ENCODE peak calls at places on chromosome 1, in seven cellular contexts. B is CD8-positive, alpha-beta T cell; R is endodermal cell; P is tibial nerve; Y is NT2/D1; T is heart left ventricle; F is pancreas. S is an unnamed sample. For H3K4me1, the result is how much of the 10 kb centered on the place peaks cover.

GRCh38 chr1:106975944-106976343 is 80.5 kb upstream of the PRMT6 start:
- DNase-seq in Y (peak), T (no peak), P (no peak), B (no peak), F (no peak), R (peak), S (no peak)

GRCh38 chr1:244603498-244603897 is 49.4 kb upstream of the DESI2 start:
- DNase-seq in F (no peak), P (no peak), T (no peak), Y (no peak), R (no peak), B (no peak), S (no peak)

GRCh38 chr1:225343618-225344017 is 84.2 kb downstream of the LBR start:
- DNase-seq in R (no peak), P (no peak), T (no peak), Y (no peak), F (no peak), B (no peak), S (no peak)

GRCh38 chr1:192252776-192253175 is 64.0 kb upstream of the RGS21 start:
- DNase-seq in T (no peak), B (no peak), R (no peak), F (no peak), Y (no peak), P (no peak), S (no peak)

GRCh38 chr1:183580281-183580682 is 10.0 kb downstream of the NCF2 start:
- DNase-seq in R (peak), B (no peak), Y (no peak), P (peak), F (no peak), T (no peak), S (peak)

GRCh38 chr1:231068772-231069171 is 28.7 kb upstream of the FAM89A start:
- DNase-seq in F (no peak), Y (no peak), B (no peak), T (no peak), P (no peak), R (no peak), S (no peak)

GRCh38 chr1:167171286-167171929 is 49.3 kb upstream of the POU2F1 start:
- DNase-seq in P (no peak), Y (no peak), R (no peak), F (no peak), B (no peak), T (no peak), S (no peak)

GRCh38 chr1:22712502-22713271 is 2.0 kb downstream of the EPHB2 start:
- DNase-seq in B (no peak), F (no peak), T (no peak), Y (no peak), P (no peak), R (no peak), S (peak)

GRCh38 chr1:167166703-167167100 is 54.0 kb upstream of the POU2F1 start:
- DNase-seq in P (no peak), R (no peak), F (no peak), B (no peak), Y (no peak), T (no peak), S (no peak)

GRCh38 chr1:59595774-59596173 is 219.0 kb upstream of the HOOK1 start:
- DNase-seq in T (no peak), Y (no peak), P (no peak), B (no peak), F (no peak), R (no peak), S (no peak)

GRCh38 chr1:160400646-160401486 is 502 bp downstream of the VANGL2 start:
- DNase-seq in B (no peak), T (no peak), P (no peak), F (peak), R (peak), Y (no peak), S (no peak)

DNA sequence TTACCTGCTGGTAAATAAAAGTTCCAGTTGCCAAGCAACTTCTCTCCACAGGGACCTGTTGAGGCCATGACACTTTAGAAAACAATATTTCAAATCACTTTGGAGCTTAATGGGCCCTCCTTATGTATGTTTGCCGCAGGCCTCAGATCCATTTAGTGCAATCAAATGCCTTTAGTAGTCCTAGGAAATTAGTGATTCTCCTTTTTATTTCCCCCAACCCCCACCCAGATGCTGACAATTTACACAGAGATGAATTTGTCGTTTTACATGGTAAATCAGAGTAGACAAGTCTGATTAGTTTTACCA is 83.6 kb downstream of the CLIC4 start:
- DNase-seq in P (no peak), Y (no peak), R (no peak), B (no peak), F (no peak), T (no peak), S (no peak)
- H3K4me1 ChIP-seq in P (under half), Y (under half), R (under half), B (under half), F (under half), T (under half), S (under half)

GRCh38 chr1:36137226-36137625 is 12.1 kb downstream of the TRAPPC3 start:
- DNase-seq in T (no peak), Y (no peak), R (no peak), F (no peak), P (no peak), B (no peak), S (no peak)
- H3K4me1 ChIP-seq in T (under half), Y (under half), R (under half), F (under half), P (under half), B (under half), S (under half)

GRCh38 chr1:111199881-111200801 is at the start of gene DENND2D:
- DNase-seq in F (peak), T (no peak), P (peak), B (peak), R (no peak), Y (no peak), S (peak)

GRCh38 chr1:111199329-111199728 is 1.1 kb downstream of the DENND2D start:
- DNase-seq in R (no peak), P (no peak), Y (no peak), B (no peak), T (no peak), F (no peak), S (no peak)

GRCh38 chr1:111200802-111201161 is 336 bp upstream of the DENND2D start:
- DNase-seq in R (no peak), Y (no peak), T (no peak), P (no peak), F (no peak), B (no peak), S (no peak)

GRCh38 chr1:111197598-111198289 is 2.7 kb downstream of the DENND2D start:
- DNase-seq in B (peak), P (no peak), T (no peak), R (peak), Y (no peak), F (no peak), S (no peak)

GRCh38 chr1:111198836-111199235 is 1.6 kb downstream of the DENND2D start:
- DNase-seq in B (no peak), R (no peak), Y (no peak), T (no peak), P (no peak), F (no peak), S (no peak)
- H3K4me1 ChIP-seq in B (half or more), R (under half), Y (under half), T (under half), P (under half), F (under half), S (under half)

DNA sequence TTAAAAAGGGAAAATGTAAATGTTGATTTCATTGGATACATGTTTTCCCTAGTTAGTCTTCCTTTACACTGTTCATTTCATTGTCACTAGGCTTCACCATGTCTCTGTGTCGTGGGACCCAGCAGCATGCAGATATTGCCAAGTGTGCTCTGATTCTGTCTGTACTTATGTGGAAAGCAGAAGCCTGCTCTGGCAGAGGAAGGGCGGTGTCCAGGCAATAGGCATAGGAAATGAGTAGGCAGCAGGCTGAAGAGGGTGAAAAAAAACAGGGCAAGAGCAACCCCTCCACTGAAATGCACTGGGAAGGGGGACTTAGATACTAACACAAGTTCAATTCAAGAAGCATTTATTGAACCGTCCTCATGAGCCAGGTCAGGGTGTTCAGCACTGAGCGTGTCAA is 85.2 kb upstream of the VAV3 start:
- DNase-seq in P (peak), B (no peak), Y (no peak), R (no peak), T (no peak), F (no peak), S (no peak)
- H3K4me1 ChIP-seq in P (under half), B (under half), Y (under half), R (under half), T (under half), F (under half), S (under half)

DNA sequence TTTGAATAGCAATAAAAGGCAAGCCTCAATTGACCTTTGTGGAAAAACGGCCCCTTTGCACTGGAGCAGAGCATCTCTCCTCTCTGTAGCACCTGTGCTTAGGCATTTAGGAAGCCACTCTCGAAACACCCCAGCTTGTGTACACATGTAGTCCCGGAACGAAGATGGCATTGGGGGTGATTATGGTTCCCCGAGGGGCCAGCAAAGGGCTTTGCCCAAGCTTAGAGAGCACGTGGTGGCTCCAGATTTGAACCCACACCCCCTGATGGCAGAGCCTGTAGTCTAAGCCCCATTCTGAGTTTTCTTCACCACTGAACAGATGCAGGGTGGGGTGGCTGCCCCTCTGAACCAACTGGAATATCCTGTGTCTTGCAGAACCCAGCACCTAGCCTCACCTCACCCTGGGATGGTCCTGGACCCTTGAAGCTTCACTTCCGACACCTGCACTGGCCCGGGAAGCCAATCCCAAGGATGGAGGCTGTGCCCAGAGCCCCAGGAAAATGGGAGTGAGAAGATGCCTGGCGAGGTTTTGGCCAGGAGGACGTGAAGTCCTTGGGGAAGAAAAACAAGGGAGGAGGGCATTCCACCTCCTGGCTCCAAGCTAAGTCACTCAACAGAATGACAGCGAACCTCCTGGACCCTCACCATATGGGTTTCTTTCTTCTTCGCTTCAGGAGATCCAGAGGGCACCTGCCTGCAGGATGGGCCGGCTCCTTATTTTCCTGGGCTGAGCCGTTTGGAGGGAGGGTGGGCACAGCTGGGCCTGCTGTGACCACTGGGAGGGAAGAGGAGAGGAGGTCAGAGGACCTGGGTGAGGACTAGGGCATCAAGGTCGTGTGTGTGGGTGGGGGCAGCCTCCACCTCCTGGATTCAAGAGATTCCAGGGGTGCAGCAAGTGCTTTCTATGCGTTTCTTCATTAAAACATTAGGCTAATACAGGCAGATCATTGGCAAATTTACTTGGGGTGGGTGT is 37.7 kb downstream of the IGFN1 start:
- DNase-seq in B (no peak), Y (no peak), F (no peak), T (peak), P (no peak), R (peak), S (no peak)
- H3K4me1 ChIP-seq in B (under half), Y (under half), F (under half), T (under half), P (under half), R (under half), S (under half)

GRCh38 chr1:114988095-114988494 is 41.5 kb upstream of the TSHB start:
- DNase-seq in R (no peak), T (no peak), F (no peak), P (no peak), B (no peak), Y (no peak), S (no peak)
- H3K4me1 ChIP-seq in R (under half), T (under half), F (under half), P (under half), B (under half), Y (under half), S (under half)

GRCh38 chr1:198187973-198188588 is 31.3 kb downstream of the NEK7 start:
- DNase-seq in Y (no peak), B (no peak), T (no peak), F (no peak), P (no peak), R (no peak), S (no peak)
- H3K4me1 ChIP-seq in Y (under half), B (half or more), T (under half), F (half or more), P (under half), R (under half), S (under half)

GRCh38 chr1:37474051-37474696 is at the start of gene ZC3H12A:
- DNase-seq in R (peak), B (peak), F (peak), P (peak), T (peak), Y (peak), S (peak)

GRCh38 chr1:37476087-37476452 is 1.7 kb downstream of the ZC3H12A start:
- DNase-seq in R (no peak), B (no peak), Y (no peak), T (no peak), F (peak), P (no peak), S (no peak)

GRCh38 chr1:37475380-37476086 is 1.2 kb downstream of the ZC3H12A start:
- DNase-seq in R (no peak), P (no peak), B (no peak), T (no peak), F (peak), Y (no peak), S (peak)

GRCh38 chr1:37473431-37474050 is 839 bp upstream of the ZC3H12A start:
- DNase-seq in F (peak), R (no peak), Y (no peak), P (no peak), T (no peak), B (no peak), S (peak)

DNA sequence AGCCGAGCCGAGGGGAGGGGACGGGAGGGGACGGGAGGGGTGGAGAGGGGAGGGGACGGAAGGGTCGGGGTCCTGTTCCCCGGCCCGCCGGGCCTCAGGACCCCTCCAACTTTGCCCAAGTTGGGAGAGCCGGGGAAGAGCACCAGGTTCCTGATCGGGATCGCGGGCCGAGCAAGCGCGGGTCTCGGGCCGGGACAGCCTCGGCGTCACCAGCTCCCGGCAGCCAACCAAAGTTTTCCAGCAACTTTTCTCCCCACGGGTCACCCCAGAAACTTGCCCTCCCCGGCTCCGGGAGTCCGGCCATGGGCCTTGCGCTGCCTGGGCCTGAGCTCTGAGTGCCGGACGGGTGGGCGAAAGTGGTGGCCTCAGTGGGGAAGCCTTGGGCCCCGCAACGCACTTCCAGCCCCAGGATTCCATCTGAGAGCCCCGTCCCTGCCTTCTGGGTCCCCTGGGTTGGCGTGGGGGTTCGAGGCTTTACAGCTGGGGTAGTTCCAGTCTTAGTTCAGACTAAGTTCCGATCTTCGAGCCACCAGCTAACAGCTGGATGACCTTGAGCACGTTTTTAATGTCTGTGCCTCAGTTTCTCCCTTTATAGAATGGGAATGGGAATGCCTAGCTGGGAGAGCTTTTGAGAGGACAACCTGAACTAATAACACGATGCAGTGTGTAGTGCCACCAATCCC is 458 bp downstream of the ZC3H12A start:
- DNase-seq in R (no peak), B (no peak), Y (no peak), P (no peak), F (peak), T (no peak), S (no peak)
- H3K4me1 ChIP-seq in R (under half), B (under half), Y (half or more), P (half or more), F (under half), T (under half), S (half or more)